ENCODE peak calls at places on chromosomes 4 and X, in eight cellular contexts. U is heart left ventricle, D is K562, F is A549, R is HCT116, M is gastrocnemius medialis, T is body of pancreas, K is right lobe of liver. I is an unnamed sample.

GRCh38 chrX:153226344-153227190 is 47.5 kb downstream of the MAGEA1 start:
- ATAC-seq in K (no peak), M (no peak), D (peak), F (peak), T (no peak), R (peak), U (no peak), I (peak)

GRCh38 chrX:153477901-153478300 is 7.5 kb upstream of the HAUS7 start:
- ATAC-seq in U (no peak), T (no peak), K (no peak), F (no peak), R (no peak), M (no peak), D (no peak), I (no peak)

GRCh38 chrX:65687367-65687766 is 19.9 kb downstream of the MSN start:
- ATAC-seq in M (no peak), T (no peak), D (no peak), F (no peak), U (no peak), R (no peak), K (no peak), I (no peak)

GRCh38 chrX:129755779-129756650 is 17.2 kb downstream of the XPNPEP2 start:
- ATAC-seq in D (peak), F (peak), T (no peak), U (no peak), M (no peak), R (peak), K (peak), I (no peak)

GRCh38 chrX:121571333-121571732 is 523.9 kb downstream of the GLUD2 start:
- ATAC-seq in F (no peak), T (no peak), M (no peak), R (no peak), U (no peak), D (no peak), K (no peak), I (no peak)

GRCh38 chr4:36220776-36221175 is 23.5 kb downstream of the ARAP2 start:
- ATAC-seq in R (no peak), K (no peak), D (no peak), F (no peak), M (no peak), U (no peak), T (no peak), I (no peak)

GRCh38 chr4:142356797-142357196 is 489.3 kb downstream of the INPP4B start:
- ATAC-seq in K (no peak), M (no peak), T (no peak), D (no peak), R (no peak), U (no peak), F (no peak), I (no peak)

GRCh38 chr4:2660596-2661211 is 95.4 kb downstream of the TNIP2 start:
- ATAC-seq in D (no peak), F (no peak), U (peak), R (no peak), T (no peak), K (no peak), M (peak), I (peak)

GRCh38 chr4:107631568-107631967 is 88.5 kb downstream of the PAPSS1 start:
- ATAC-seq in M (no peak), D (no peak), K (peak), T (peak), R (no peak), U (no peak), F (no peak), I (no peak)

GRCh38 chrX:9147086-9147485 is 113.2 kb upstream of the FAM9B start:
- ATAC-seq in K (no peak), F (no peak), M (no peak), D (no peak), R (no peak), U (no peak), T (no peak), I (no peak)

GRCh38 chr4:171430495-171430894 is 382.7 kb upstream of the GALNTL6 start:
- ATAC-seq in K (no peak), T (no peak), R (no peak), U (no peak), M (no peak), F (no peak), D (no peak), I (no peak)

GRCh38 chr4:134471569-134471968 is 270.0 kb upstream of the PABPC4L start:
- ATAC-seq in F (no peak), T (no peak), M (no peak), K (no peak), D (no peak), U (no peak), R (no peak), I (no peak)

GRCh38 chr4:176090115-176090514 is 24.5 kb downstream of the WDR17 start:
- ATAC-seq in D (no peak), T (no peak), F (no peak), M (no peak), U (no peak), K (peak), R (no peak), I (peak)

GRCh38 chrX:2351321-2351720 is 149.5 kb downstream of the DHRSX start:
- ATAC-seq in F (peak), K (no peak), U (peak), T (no peak), R (peak), M (peak), D (no peak), I (no peak)

GRCh38 chr4:77852892-77853495 is 9.6 kb upstream of the MRPL1 start:
- ATAC-seq in F (no peak), T (no peak), M (no peak), K (peak), D (peak), R (no peak), U (no peak), I (no peak)

GRCh38 chr4:124753941-124754581 is 41.5 kb upstream of the ANKRD50 start:
- ATAC-seq in F (peak), K (peak), M (no peak), D (no peak), U (no peak), T (peak), R (no peak), I (no peak)

GRCh38 chr4:2068566-2068965 is 9.4 kb downstream of the NAT8L start:
- ATAC-seq in K (no peak), M (no peak), R (no peak), F (no peak), D (no peak), T (no peak), U (no peak), I (no peak)

GRCh38 chr4:141643557-141643956 is 7.2 kb downstream of the IL15 start:
- ATAC-seq in F (peak), R (peak), K (peak), M (no peak), U (no peak), D (no peak), T (no peak), I (no peak)

GRCh38 chrX:152897216-152898144 is at the start of gene ZNF185:
- ATAC-seq in F (peak), R (peak), D (peak), K (peak), T (peak), M (no peak), U (no peak), I (no peak)

GRCh38 chr4:162972661-162973202 is 194.0 kb downstream of the NAF1 start:
- ATAC-seq in T (no peak), K (no peak), R (no peak), D (no peak), F (no peak), M (no peak), U (no peak), I (no peak)

GRCh38 chr4:56372774-56373173 is 14.5 kb downstream of the AASDH start:
- ATAC-seq in F (no peak), K (no peak), T (no peak), R (no peak), U (no peak), M (no peak), D (no peak), I (no peak)

GRCh38 chr4:105194328-105195231 is 47.9 kb downstream of the TET2 start:
- ATAC-seq in M (no peak), K (no peak), F (no peak), T (no peak), D (no peak), U (no peak), R (no peak), I (no peak)

GRCh38 chr4:104625706-104626105 is 131.0 kb upstream of the CXXC4 start:
- ATAC-seq in R (no peak), K (no peak), M (no peak), F (no peak), T (no peak), D (no peak), U (no peak), I (no peak)

GRCh38 chr4:6696611-6697010 is 2.9 kb downstream of the S100P start:
- ATAC-seq in U (peak), D (no peak), T (no peak), K (peak), M (no peak), F (peak), R (no peak), I (no peak)

GRCh38 chrX:49075347-49075746 is 1.5 kb upstream of the PRAF2 start:
- ATAC-seq in F (no peak), M (no peak), D (no peak), K (no peak), R (no peak), U (no peak), T (no peak), I (no peak)

GRCh38 chr4:109703664-109704351 is 563 bp upstream of the CASP6 start:
- ATAC-seq in T (peak), M (no peak), U (no peak), R (no peak), D (no peak), K (peak), F (no peak), I (no peak)

GRCh38 chr4:86847576-86847975 is 1.6 kb downstream of the SLC10A6 start:
- ATAC-seq in T (no peak), M (no peak), D (no peak), K (no peak), R (no peak), F (no peak), U (no peak), I (no peak)

GRCh38 chrX:100316987-100317386 is 93.1 kb downstream of the PCDH19 start:
- ATAC-seq in R (no peak), U (peak), M (no peak), F (no peak), K (no peak), T (no peak), D (no peak), I (no peak)

GRCh38 chr4:149897784-149898183 is 82.1 kb upstream of the IQCM start:
- ATAC-seq in D (no peak), F (peak), U (no peak), T (peak), R (peak), M (no peak), K (peak), I (no peak)

GRCh38 chr4:161841759-161842158 is 322.0 kb downstream of the FSTL5 start:
- ATAC-seq in T (no peak), M (no peak), F (no peak), U (no peak), D (no peak), K (no peak), R (peak), I (no peak)

GRCh38 chr4:169940460-169940859 is 85.7 kb downstream of the MFAP3L start:
- ATAC-seq in T (no peak), K (peak), R (peak), D (peak), M (no peak), F (peak), U (no peak), I (no peak)

GRCh38 chr4:145481164-145481941 is at the start of gene SMAD1:
- ATAC-seq in R (peak), K (peak), M (peak), T (peak), D (peak), U (peak), F (peak), I (peak)
- TF ChIP-seq POLR2A in R (no peak), K (peak), M (peak), T (peak), D (no peak), U (peak), F (peak), I (peak)

DNA sequence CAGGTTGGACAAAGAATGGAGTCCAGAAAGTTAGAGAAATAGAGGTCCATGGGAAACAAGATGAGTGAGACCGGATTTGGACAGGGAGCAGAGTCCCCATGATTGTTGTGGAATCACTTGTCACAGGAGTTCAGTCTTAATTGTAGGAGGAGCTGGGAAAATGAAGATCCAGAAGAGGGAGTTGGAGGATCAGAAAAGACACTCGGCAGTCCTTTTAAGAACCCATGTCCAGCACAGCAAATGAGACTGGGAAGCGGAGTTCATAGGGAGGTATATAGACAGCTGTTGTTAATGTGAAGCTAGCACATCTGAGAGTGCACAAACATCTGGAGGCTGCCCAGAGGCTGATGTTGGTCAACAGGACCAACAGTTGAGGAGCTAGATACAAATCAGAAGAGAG is 111.4 kb upstream of the RXFP1 start:
- ATAC-seq in K (no peak), R (peak), M (no peak), T (no peak), U (no peak), D (peak), F (peak), I (no peak)
- TF ChIP-seq CTCF in K (no peak), R (no peak), M (no peak), T (no peak), U (no peak), D (peak), F (no peak), I (no peak)

GRCh38 chrX:119791437-119792231 is at the start of gene RPL39:
- ATAC-seq in R (peak), U (peak), M (peak), T (peak), D (peak), F (peak), K (peak), I (peak)
- TF ChIP-seq POLR2A in R (peak), U (peak), M (peak), T (peak), D (peak), F (peak), K (peak), I (peak)

DNA sequence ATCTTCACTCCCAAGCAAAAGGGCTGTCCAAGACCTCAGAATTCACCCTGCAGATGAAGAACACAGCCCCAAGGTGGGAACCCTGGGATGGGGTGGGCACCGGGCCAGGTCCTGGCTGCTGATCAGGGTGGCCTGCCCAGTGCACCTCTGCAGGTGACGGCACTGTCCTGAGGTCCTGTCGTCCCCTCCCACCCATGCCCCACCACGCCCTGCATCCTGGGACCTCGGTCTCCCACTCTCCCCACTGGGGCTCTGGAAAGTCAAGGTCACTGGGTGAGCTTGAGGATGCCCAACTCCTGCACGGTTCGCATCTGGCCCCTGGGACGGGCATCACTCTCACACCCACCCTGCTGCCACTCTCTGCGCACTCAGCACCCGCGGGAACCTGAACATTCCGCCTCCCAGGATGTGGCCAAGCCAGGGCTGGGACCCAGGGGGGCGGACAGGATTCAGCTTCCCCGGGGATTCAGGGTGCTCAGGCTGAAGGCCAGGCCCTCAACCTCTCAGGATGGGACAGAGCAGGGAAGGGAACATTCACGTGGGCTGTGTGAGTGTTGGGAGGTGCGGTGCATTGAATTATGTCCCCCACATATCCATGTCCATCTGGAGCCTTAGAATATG is 115.9 kb downstream of the CPZ start:
- ATAC-seq in K (no peak), T (no peak), F (no peak), M (no peak), D (no peak), U (no peak), R (no peak), I (no peak)
- TF ChIP-seq CTCF in K (no peak), T (no peak), F (no peak), M (no peak), D (no peak), U (no peak), R (no peak), I (no peak)

DNA sequence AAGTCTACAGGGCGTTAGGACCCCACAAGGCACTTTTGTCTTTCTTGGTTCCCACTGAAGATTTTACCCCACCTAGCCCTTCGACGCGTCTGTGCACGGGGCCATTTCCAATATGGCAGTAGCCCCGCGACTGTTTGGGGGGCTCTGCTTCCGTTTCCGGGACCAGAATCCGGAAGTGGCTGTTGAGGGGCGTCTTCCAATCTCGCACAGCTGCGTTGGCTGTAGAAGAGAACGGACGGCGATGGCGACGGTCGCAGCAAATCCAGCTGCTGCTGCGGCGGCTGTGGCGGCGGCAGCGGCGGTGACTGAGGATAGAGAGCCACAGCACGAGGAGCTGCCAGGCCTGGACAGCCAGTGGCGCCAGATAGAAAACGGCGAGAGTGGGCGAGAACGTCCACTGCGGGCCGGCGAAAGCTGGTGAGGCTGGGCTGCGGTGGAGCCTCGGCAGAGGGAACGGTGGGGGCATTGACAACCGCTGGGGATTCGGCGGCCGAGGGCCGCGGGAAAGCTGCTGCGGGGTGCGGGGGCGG is at the start of gene USP11:
- ATAC-seq in R (peak), T (peak), D (peak), M (peak), U (no peak), K (no peak), F (peak), I (peak)
- TF ChIP-seq POLR2A in R (no peak), T (peak), D (peak), M (peak), U (peak), K (peak), F (peak), I (peak)

GRCh38 chrX:71053217-71053621 is 14.9 kb downstream of the SNX12 start:
- ATAC-seq in R (no peak), T (no peak), D (no peak), K (peak), M (no peak), F (no peak), U (peak), I (no peak)

GRCh38 chrX:71058116-71058515 is 10.0 kb downstream of the SNX12 start:
- ATAC-seq in D (no peak), K (no peak), R (no peak), U (no peak), M (no peak), F (no peak), T (no peak), I (no peak)

GRCh38 chrX:71056857-71057256 is 11.3 kb downstream of the SNX12 start:
- ATAC-seq in M (no peak), U (no peak), K (no peak), D (no peak), R (no peak), F (no peak), T (no peak), I (no peak)

DNA sequence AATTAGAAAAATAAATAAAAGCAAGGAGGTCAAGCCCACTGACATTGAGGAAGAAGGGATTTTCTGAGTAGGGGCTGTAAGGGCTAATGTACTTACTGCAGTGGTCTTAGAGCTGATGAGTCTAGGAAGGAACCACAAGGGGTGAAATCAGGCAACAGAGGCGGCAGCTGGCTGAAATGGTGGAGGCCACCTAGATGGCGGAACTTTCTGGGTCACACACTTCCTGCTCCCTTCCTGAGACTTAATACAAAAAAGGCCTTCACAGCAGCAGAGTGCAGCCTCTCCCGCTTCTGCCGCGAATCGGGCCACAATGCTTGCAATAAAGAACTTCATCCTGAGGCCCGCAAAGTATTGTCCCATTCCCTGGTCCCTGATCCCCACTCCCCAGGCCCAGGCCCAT is 15.4 kb downstream of the SNX12 start:
- ATAC-seq in T (no peak), R (no peak), K (no peak), M (no peak), D (no peak), F (no peak), U (no peak), I (no peak)
- TF ChIP-seq CTCF in T (no peak), R (no peak), K (no peak), M (no peak), D (no peak), F (no peak), U (no peak), I (no peak)

I was measured in gastroesophageal sphincter.